ENCODE peak calls at places on chromosomes 12 and 14, in nine cellular contexts. I is PC-3, X is stomach, A is hepatocyte, N is pancreas, W is ovary, Z is heart left ventricle, T is mammary epithelial cell, S is RWPE2. H is an unnamed sample. For H3K4me1, the result is how much of the 10 kb centered on the place peaks cover.

GRCh38 chr12:81644503-81644902 is 114.6 kb downstream of the PPFIA2 start:
- DNase-seq in I (peak), X (no peak), A (peak), N (no peak), W (no peak), Z (no peak), T (peak), S (no peak), H (no peak)

GRCh38 chr14:77268989-77269595 is 1.9 kb downstream of the NGB start:
- DNase-seq in I (no peak), X (no peak), A (no peak), N (no peak), W (no peak), Z (no peak), T (peak), S (no peak), H (no peak)

GRCh38 chr14:21070083-21070609 is at the start of gene ARHGEF40:
- DNase-seq in I (peak), X (peak), A (peak), N (peak), W (peak), Z (peak), T (no peak), S (no peak), H (no peak)

GRCh38 chr14:104363891-104364760 is 215.4 kb upstream of the C14orf180 start:
- DNase-seq in I (no peak), X (peak), A (no peak), N (peak), W (no peak), Z (peak), T (no peak), S (peak), H (peak)

GRCh38 chr12:120292661-120293531 is at the start of gene RNU4-1:
- DNase-seq in I (peak), X (peak), A (peak), N (no peak), W (peak), Z (peak), T (peak), S (peak), H (peak)

GRCh38 chr12:55927588-55928502 is at the start of gene PYM1:
- DNase-seq in I (peak), X (peak), A (peak), N (peak), W (peak), Z (peak), T (peak), S (peak), H (peak)

GRCh38 chr12:4858385-4858784 is 51.3 kb upstream of the KCNA1 start:
- DNase-seq in I (no peak), X (no peak), A (peak), N (peak), W (no peak), Z (no peak), T (no peak), S (no peak), H (no peak)

GRCh38 chr12:77865178-77865577 is 34.5 kb downstream of the NAV3 start:
- DNase-seq in I (no peak), X (no peak), A (no peak), N (no peak), W (no peak), Z (no peak), T (no peak), S (no peak), H (no peak)

GRCh38 chr14:49972199-49972671 is 79.4 kb downstream of the ARF6 start:
- DNase-seq in I (peak), X (no peak), A (no peak), N (no peak), W (no peak), Z (no peak), T (peak), S (no peak), H (no peak)

GRCh38 chr12:114694436-114695304 is 10.7 kb upstream of the TBX3 start:
- DNase-seq in I (no peak), X (no peak), A (no peak), N (no peak), W (no peak), Z (no peak), T (no peak), S (peak), H (no peak)

GRCh38 chr12:13154027-13154538 is 42.4 kb upstream of the EMP1 start:
- DNase-seq in I (no peak), X (no peak), A (no peak), N (no peak), W (no peak), Z (no peak), T (peak), S (no peak), H (no peak)

GRCh38 chr12:52771088-52771487 is 6.1 kb downstream of the KRT76 start:
- DNase-seq in I (no peak), X (no peak), A (no peak), N (no peak), W (no peak), Z (no peak), T (no peak), S (no peak), H (no peak)

GRCh38 chr12:110937104-110937641 is 16.8 kb upstream of the MYL2 start:
- DNase-seq in I (peak), X (peak), A (peak), N (peak), W (no peak), Z (peak), T (peak), S (no peak), H (no peak)

GRCh38 chr12:45989277-45989856 is 1.0 kb downstream of the SCAF11 start:
- DNase-seq in I (peak), X (peak), A (no peak), N (no peak), W (no peak), Z (no peak), T (peak), S (no peak), H (no peak)

GRCh38 chr14:70685480-70686197 is 43.9 kb downstream of the TTC9 start:
- DNase-seq in I (no peak), X (no peak), A (no peak), N (no peak), W (no peak), Z (no peak), T (no peak), S (no peak), H (no peak)

GRCh38 chr12:25975179-25975578 is 16.7 kb downstream of the RASSF8 start:
- DNase-seq in I (no peak), X (no peak), A (no peak), N (no peak), W (no peak), Z (no peak), T (no peak), S (no peak), H (no peak)

GRCh38 chr12:559907-560455 is 100.2 kb downstream of the B4GALNT3 start:
- DNase-seq in I (no peak), X (no peak), A (no peak), N (no peak), W (no peak), Z (peak), T (no peak), S (peak), H (no peak)

GRCh38 chr12:32181498-32182175 is 75.0 kb downstream of the BICD1 start:
- DNase-seq in I (no peak), X (no peak), A (peak), N (no peak), W (no peak), Z (no peak), T (no peak), S (no peak), H (no peak)

GRCh38 chr12:18320036-18320617 is 58.8 kb downstream of the PIK3C2G start:
- DNase-seq in I (peak), X (no peak), A (peak), N (no peak), W (no peak), Z (no peak), T (peak), S (no peak), H (no peak)

GRCh38 chr14:60736494-60736893 is 1.9 kb downstream of the MNAT1 start:
- DNase-seq in I (peak), X (no peak), A (peak), N (no peak), W (no peak), Z (no peak), T (peak), S (no peak), H (no peak)

GRCh38 chr12:102689701-102690100 is 209.3 kb upstream of the IGF1 start:
- DNase-seq in I (no peak), X (no peak), A (no peak), N (no peak), W (no peak), Z (no peak), T (no peak), S (no peak), H (no peak)

GRCh38 chr14:34359423-34360120 is 102.5 kb downstream of the SPTSSA start:
- DNase-seq in I (peak), X (no peak), A (no peak), N (no peak), W (no peak), Z (no peak), T (no peak), S (no peak), H (no peak)

GRCh38 chr12:120544691-120545090 is 10.5 kb downstream of the RNF10 start:
- DNase-seq in I (peak), X (no peak), A (no peak), N (no peak), W (no peak), Z (no peak), T (no peak), S (no peak), H (no peak)

GRCh38 chr12:131041216-131041967 is 87.7 kb downstream of the ADGRD1 start:
- DNase-seq in I (no peak), X (no peak), A (no peak), N (no peak), W (no peak), Z (no peak), T (no peak), S (peak), H (no peak)

GRCh38 chr12:89390802-89391673 is 38.7 kb upstream of the DUSP6 start:
- DNase-seq in I (peak), X (no peak), A (peak), N (no peak), W (no peak), Z (no peak), T (peak), S (no peak), H (no peak)

GRCh38 chr14:103742499-103743255 is 27.1 kb downstream of the ZFYVE21 start:
- DNase-seq in I (no peak), X (no peak), A (no peak), N (no peak), W (no peak), Z (no peak), T (no peak), S (no peak), H (peak)

GRCh38 chr12:70307868-70308267 is 58.2 kb upstream of the KCNMB4 start:
- DNase-seq in I (no peak), X (no peak), A (no peak), N (no peak), W (no peak), Z (no peak), T (no peak), S (no peak), H (no peak)

GRCh38 chr14:93788307-93788556 is at the start of gene PRIMA1:
- DNase-seq in I (no peak), X (no peak), A (no peak), N (peak), W (no peak), Z (no peak), T (no peak), S (no peak), H (no peak)

GRCh38 chr12:119674560-119674959 is 6.6 kb downstream of the PRKAB1 start:
- DNase-seq in I (peak), X (no peak), A (no peak), N (no peak), W (no peak), Z (no peak), T (no peak), S (no peak), H (no peak)

GRCh38 chr14:104723651-104724406 is at the start of gene ADSS1:
- DNase-seq in I (peak), X (peak), A (peak), N (peak), W (peak), Z (peak), T (peak), S (no peak), H (no peak)

GRCh38 chr14:84036863-84037262 is 1493.1 kb upstream of the FLRT2 start:
- DNase-seq in I (peak), X (no peak), A (no peak), N (no peak), W (no peak), Z (no peak), T (peak), S (no peak), H (no peak)

GRCh38 chr12:93518725-93519124 is 51.4 kb downstream of the MRPL42 start:
- DNase-seq in I (peak), X (no peak), A (no peak), N (no peak), W (no peak), Z (no peak), T (no peak), S (no peak), H (no peak)

GRCh38 chr14:68013326-68013725 is 193.7 kb downstream of the RAD51B start:
- DNase-seq in I (no peak), X (no peak), A (no peak), N (no peak), W (no peak), Z (no peak), T (no peak), S (no peak), H (no peak)

GRCh38 chr14:89613260-89614008 is 196.4 kb upstream of the FOXN3 start:
- DNase-seq in I (no peak), X (no peak), A (no peak), N (no peak), W (no peak), Z (no peak), T (no peak), S (no peak), H (no peak)
- H3K4me3 ChIP-seq in I (no peak), X (no peak), A (no peak), N (no peak), W (no peak), Z (no peak), T (no peak), S (no peak), H (no peak)

GRCh38 chr12:121799842-121800693 is 3.7 kb upstream of the SETD1B start:
- DNase-seq in I (peak), X (peak), A (peak), N (peak), W (peak), Z (peak), T (peak), S (peak), H (peak)
- TF ChIP-seq CTCF in I (no peak), X (no peak), A (no peak), N (no peak), W (no peak), Z (no peak), T (no peak), S (no peak), H (no peak)

DNA sequence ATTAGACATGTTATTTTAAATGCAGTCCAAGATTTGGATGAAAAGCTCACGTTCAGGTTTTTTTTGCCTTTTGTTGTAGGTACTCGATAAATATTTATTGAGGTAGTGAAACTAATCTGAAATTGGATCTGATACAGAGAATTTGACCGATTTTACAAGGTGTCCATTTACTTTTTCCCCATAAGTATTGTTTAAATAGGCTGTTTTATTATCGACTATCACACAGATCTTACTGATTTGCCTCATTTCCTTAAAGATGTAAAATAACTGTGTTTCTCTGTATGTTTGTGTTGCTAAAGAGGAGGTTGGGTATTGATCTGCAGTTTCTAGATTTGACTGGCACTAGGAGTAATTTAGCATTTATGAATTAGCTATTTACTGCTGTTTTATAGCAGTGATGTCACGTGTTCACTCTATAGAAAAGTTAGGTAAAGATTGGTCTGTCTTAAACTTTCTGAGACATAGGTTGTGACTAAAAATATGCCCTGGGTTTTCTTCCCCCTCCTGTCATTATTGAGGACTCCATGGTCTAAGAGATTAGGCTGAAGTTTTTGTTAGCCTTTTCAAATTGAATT is 3.5 kb downstream of the RAP1B start:
- DNase-seq in I (peak), X (no peak), A (no peak), N (no peak), W (no peak), Z (no peak), T (no peak), S (no peak), H (no peak)
- H3K4me1 ChIP-seq in I (half or more), X (half or more), A (under half), N (under half), W (under half), Z (under half), T (half or more), S (under half), H (half or more)

GRCh38 chr14:23113346-23114119 is 5.5 kb downstream of the CEBPE start:
- DNase-seq in I (no peak), X (no peak), A (no peak), N (no peak), W (no peak), Z (no peak), T (no peak), S (no peak), H (peak)

GRCh38 chr14:23114669-23115491 is 4.2 kb downstream of the CEBPE start:
- DNase-seq in I (peak), X (no peak), A (peak), N (no peak), W (no peak), Z (no peak), T (peak), S (peak), H (peak)

GRCh38 chr14:23115492-23115850 is 3.6 kb downstream of the CEBPE start:
- DNase-seq in I (no peak), X (no peak), A (no peak), N (no peak), W (no peak), Z (no peak), T (no peak), S (no peak), H (peak)

GRCh38 chr14:23112359-23113178 is 6.5 kb downstream of the CEBPE start:
- DNase-seq in I (no peak), X (no peak), A (no peak), N (no peak), W (no peak), Z (no peak), T (no peak), S (no peak), H (peak)

GRCh38 chr14:23114120-23114458 is 5.0 kb downstream of the CEBPE start:
- DNase-seq in I (no peak), X (no peak), A (no peak), N (no peak), W (no peak), Z (no peak), T (no peak), S (no peak), H (peak)
- H3K4me3 ChIP-seq in I (no peak), X (no peak), A (no peak), N (no peak), W (no peak), Z (no peak), T (no peak), S (no peak), H (no peak)

DNA sequence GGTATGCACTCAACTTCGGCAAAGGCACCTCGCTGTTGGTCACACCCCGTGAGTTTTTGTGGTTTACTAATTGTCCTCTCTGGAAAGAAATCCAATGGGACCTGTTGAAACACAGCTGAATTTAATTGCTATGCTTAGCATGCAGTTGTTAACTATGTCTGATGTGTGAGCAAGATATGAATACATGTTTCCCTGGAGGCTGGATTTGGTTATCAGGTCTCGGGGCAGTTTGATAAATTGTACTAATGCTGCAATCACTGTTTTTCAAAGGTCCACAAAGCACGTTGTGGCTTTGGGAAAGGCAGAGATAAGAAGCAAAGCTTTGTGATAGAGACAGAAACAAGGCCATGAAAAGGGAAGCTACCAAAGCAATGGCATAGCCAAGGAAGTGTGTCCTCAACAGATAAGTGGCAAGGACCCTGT is 91.3 kb downstream of the DAD1 start:
- DNase-seq in I (no peak), X (no peak), A (no peak), N (no peak), W (no peak), Z (no peak), T (peak), S (no peak), H (no peak)
- TF ChIP-seq CTCF in I (no peak), X (no peak), A (no peak), N (no peak), W (no peak), Z (no peak), T (no peak), S (no peak), H (no peak)

GRCh38 chr12:92051441-92051840 is 94.2 kb downstream of the BTG1 start:
- DNase-seq in I (peak), X (no peak), A (no peak), N (no peak), W (no peak), Z (no peak), T (peak), S (no peak), H (no peak)
- H3K4me1 ChIP-seq in I (under half), X (under half), A (under half), N (under half), W (under half), Z (under half), T (under half), S (under half), H (under half)

GRCh38 chr14:51609251-51609986 is 42.3 kb upstream of the FRMD6 start:
- DNase-seq in I (no peak), X (no peak), A (no peak), N (no peak), W (no peak), Z (no peak), T (no peak), S (no peak), H (no peak)

GRCh38 chr14:51605575-51605974 is 46.1 kb upstream of the FRMD6 start:
- DNase-seq in I (no peak), X (no peak), A (no peak), N (no peak), W (no peak), Z (no peak), T (no peak), S (no peak), H (no peak)

GRCh38 chr14:51609987-51610283 is 41.8 kb upstream of the FRMD6 start:
- DNase-seq in I (no peak), X (no peak), A (peak), N (no peak), W (no peak), Z (no peak), T (no peak), S (no peak), H (no peak)

GRCh38 chr14:51610766-51611165 is 40.9 kb upstream of the FRMD6 start:
- DNase-seq in I (no peak), X (no peak), A (no peak), N (no peak), W (no peak), Z (no peak), T (no peak), S (no peak), H (no peak)

GRCh38 chr14:51607677-51608076 is 44.0 kb upstream of the FRMD6 start:
- DNase-seq in I (no peak), X (no peak), A (peak), N (no peak), W (no peak), Z (no peak), T (no peak), S (no peak), H (no peak)
- H3K4me3 ChIP-seq in I (no peak), X (no peak), A (no peak), N (no peak), W (no peak), Z (no peak), T (no peak), S (no peak), H (peak)

DNA sequence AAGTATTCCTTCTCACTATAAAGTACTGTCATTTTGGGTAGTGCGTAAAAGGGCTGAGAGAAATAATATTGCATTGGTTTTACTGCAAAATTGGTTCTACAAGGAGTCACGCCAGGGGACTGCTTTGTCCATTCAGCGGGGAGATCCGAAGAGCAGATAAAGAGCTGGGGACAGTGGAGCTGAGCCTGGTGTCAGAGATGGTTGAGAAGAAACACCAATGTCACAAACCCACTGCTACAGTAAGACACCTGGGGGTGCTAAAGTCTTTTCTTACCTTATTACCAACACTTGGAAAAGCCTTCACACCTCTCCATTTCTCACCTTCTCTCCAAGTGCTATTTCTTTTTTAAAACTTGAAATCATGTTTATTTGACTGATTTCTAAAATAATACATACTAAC is 14.1 kb downstream of the IL31 start:
- DNase-seq in I (no peak), X (no peak), A (no peak), N (no peak), W (no peak), Z (no peak), T (no peak), S (no peak), H (no peak)
- TF ChIP-seq CTCF in I (no peak), X (no peak), A (no peak), N (no peak), W (no peak), Z (no peak), T (peak), S (peak), H (no peak)

H was measured in sigmoid colon.